ENCODE peak calls at places on chromosomes 5 and 9, in four cellular contexts. Y is suprapubic skin, B is transverse colon, J is prostate gland. E is an unnamed sample. For H3K4me1, the result is how much of the 10 kb centered on the place peaks cover.

GRCh38 chr5:115456056-115456455 is 88.5 kb downstream of the FEM1C start:
- DNase-seq in J (no peak), Y (no peak), B (no peak), E (no peak)

GRCh38 chr5:172796306-172796705 is 25.3 kb upstream of the DUSP1 start:
- DNase-seq in Y (no peak), B (no peak), J (no peak), E (no peak)

GRCh38 chr9:98318834-98319478 is 63.5 kb upstream of the TBC1D2 start:
- DNase-seq in J (no peak), Y (no peak), B (no peak), E (no peak)

GRCh38 chr5:172632346-172633092 is 8.5 kb upstream of the NEURL1B start:
- DNase-seq in B (no peak), J (no peak), Y (peak), E (no peak)

GRCh38 chr9:135887585-135888050 is 19.7 kb downstream of the CAMSAP1 start:
- DNase-seq in J (no peak), B (no peak), Y (no peak), E (no peak)

GRCh38 chr9:75108571-75108970 is 20.3 kb downstream of the OSTF1 start:
- DNase-seq in J (no peak), Y (no peak), B (peak), E (no peak)

GRCh38 chr5:127003798-127004495 is 26.4 kb downstream of the MARCHF3 start:
- DNase-seq in J (no peak), Y (no peak), B (peak), E (no peak)

GRCh38 chr5:143594913-143595818 is 191.7 kb upstream of the NR3C1 start:
- DNase-seq in B (no peak), Y (no peak), J (peak), E (no peak)

GRCh38 chr9:93599571-93600403 is 23.4 kb downstream of the PHF2 start:
- DNase-seq in B (no peak), Y (peak), J (no peak), E (peak)

GRCh38 chr5:1034986-1035385 is 26.4 kb downstream of the NKD2 start:
- DNase-seq in Y (no peak), B (no peak), J (no peak), E (no peak)

GRCh38 chr5:132375957-132376356 is 6.4 kb downstream of the SLC22A5 start:
- DNase-seq in B (no peak), Y (no peak), J (no peak), E (peak)

GRCh38 chr9:89295400-89295799 is 15.6 kb upstream of the CKS2 start:
- DNase-seq in Y (no peak), J (no peak), B (no peak), E (no peak)

GRCh38 chr9:72271617-72272478 is 93.2 kb downstream of the ZFAND5 start:
- DNase-seq in Y (no peak), J (peak), B (peak), E (no peak)

GRCh38 chr9:89523948-89524347 is 26.0 kb upstream of the SEMA4D start:
- DNase-seq in J (no peak), B (no peak), Y (no peak), E (no peak)

GRCh38 chr5:138354926-138355378 is 2.5 kb downstream of the KDM3B start:
- DNase-seq in Y (no peak), B (no peak), J (no peak), E (no peak)

GRCh38 chr5:23367863-23368262 is 139.5 kb upstream of the PRDM9 start:
- DNase-seq in B (no peak), J (no peak), Y (no peak), E (no peak)

GRCh38 chr9:37531699-37532098 is 44.5 kb downstream of the FBXO10 start:
- DNase-seq in Y (no peak), B (peak), J (no peak), E (no peak)

GRCh38 chr5:151222769-151223446 is 984 bp downstream of the CCDC69 start:
- DNase-seq in B (peak), J (peak), Y (peak), E (no peak)

GRCh38 chr5:173922527-173922926 is 34.4 kb downstream of the CPEB4 start:
- DNase-seq in Y (no peak), B (no peak), J (no peak), E (no peak)

GRCh38 chr9:69324549-69325401 is at the start of gene ENTREP1:
- DNase-seq in B (peak), J (peak), Y (peak), E (no peak)

GRCh38 chr5:1800470-1801060 is 642 bp upstream of the NDUFS6 start:
- DNase-seq in J (no peak), Y (peak), B (peak), E (no peak)

GRCh38 chr5:131747180-131748105 is 49.4 kb downstream of the FNIP1 start:
- DNase-seq in B (no peak), Y (no peak), J (no peak), E (no peak)

DNA sequence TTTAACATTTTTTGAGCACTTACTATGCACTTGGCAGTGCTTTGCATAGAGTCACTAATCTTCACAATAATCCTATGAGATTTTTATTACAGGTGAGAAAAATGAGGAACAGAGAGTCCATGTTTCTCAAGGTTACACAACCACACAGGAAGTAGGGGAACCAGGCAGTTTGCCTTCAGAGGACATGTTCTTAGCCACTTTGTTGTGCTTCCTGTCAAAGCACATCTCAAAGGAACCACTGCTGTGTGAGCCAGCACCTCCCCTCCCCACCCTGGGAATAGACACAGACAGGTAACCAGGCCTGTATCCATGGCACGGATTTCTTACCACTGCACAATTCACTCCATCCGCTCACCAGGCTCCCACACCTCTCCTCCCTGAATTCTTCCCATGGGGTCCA is 6.3 kb upstream of the DNAJB5 start:
- DNase-seq in J (no peak), B (no peak), Y (no peak), E (no peak)
- H3K4me3 ChIP-seq in J (no peak), B (no peak), Y (no peak), E (no peak)

DNA sequence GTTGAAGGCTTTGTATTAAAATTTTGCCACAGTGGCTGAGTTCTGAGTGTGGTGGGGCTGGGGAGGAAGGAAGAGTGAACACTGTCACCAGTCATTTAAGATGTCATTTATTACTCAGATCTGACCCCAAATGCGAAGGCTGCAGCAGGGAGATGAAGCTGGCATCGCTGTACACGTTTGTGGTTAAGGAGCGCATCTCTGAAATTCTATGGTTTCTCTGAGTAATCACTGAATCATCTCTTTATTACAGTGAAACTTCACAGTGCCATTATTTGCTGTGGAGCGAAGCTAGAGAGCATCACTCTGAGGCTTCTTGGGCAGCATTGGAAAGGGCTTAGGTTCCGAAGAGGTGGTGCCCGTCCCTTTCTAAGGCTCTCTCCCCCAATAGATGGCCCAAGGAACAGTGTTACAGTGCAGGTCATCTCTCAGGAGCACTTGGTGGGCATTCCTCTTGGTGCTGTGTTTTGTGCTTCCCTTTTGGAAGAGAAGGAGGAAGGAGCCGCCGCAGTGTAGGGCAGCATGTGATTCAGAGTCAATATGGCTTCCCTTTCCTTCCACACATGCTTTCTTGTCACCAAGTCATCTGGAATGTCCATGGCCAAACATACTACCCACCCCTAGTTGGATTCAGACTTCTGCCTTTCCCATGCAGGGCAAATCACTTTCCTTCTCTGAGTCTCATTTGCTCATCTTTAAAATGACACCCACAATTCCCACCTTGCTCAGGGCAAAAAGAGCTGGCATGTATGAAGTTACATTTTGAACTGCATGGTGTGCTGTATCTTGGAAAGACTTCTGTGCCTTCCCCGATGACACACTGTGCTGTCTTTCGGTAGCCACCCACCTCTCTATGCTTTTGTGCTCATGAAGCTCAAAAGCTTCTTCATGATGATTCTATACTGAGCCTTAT is 9.3 kb upstream of the TEX48 start:
- DNase-seq in B (no peak), Y (no peak), J (no peak), E (no peak)
- TF ChIP-seq POLR2AphosphoS5 in B (no peak), Y (no peak), J (no peak), E (no peak)

GRCh38 chr9:134135343-134136116 is at the start of gene WDR5:
- DNase-seq in J (peak), B (peak), Y (peak), E (no peak)
- H3K4me1 ChIP-seq in J (under half), B (under half), Y (half or more), E (half or more)

GRCh38 chr9:15513335-15513734 is 2.6 kb upstream of the PSIP1 start:
- DNase-seq in Y (no peak), J (no peak), B (no peak), E (no peak)

GRCh38 chr9:15509931-15510788 is 610 bp downstream of the PSIP1 start:
- DNase-seq in Y (no peak), J (peak), B (peak), E (no peak)

GRCh38 chr9:15510789-15511575 is at the start of gene PSIP1:
- DNase-seq in B (peak), J (peak), Y (peak), E (peak)

GRCh38 chr9:15512889-15513288 is 2.1 kb upstream of the PSIP1 start:
- DNase-seq in J (no peak), B (no peak), Y (no peak), E (no peak)

GRCh38 chr9:15512204-15512603 is 1.4 kb upstream of the PSIP1 start:
- DNase-seq in Y (no peak), J (no peak), B (no peak), E (no peak)
- H3K4me3 ChIP-seq in Y (no peak), J (no peak), B (no peak), E (no peak)

GRCh38 chr9:109012876-109013677 is at the start of gene CTNNAL1:
- DNase-seq in B (peak), J (peak), Y (peak), E (peak)
- TF ChIP-seq POLR2AphosphoS5 in B (peak), J (peak), Y (peak), E (no peak)

DNA sequence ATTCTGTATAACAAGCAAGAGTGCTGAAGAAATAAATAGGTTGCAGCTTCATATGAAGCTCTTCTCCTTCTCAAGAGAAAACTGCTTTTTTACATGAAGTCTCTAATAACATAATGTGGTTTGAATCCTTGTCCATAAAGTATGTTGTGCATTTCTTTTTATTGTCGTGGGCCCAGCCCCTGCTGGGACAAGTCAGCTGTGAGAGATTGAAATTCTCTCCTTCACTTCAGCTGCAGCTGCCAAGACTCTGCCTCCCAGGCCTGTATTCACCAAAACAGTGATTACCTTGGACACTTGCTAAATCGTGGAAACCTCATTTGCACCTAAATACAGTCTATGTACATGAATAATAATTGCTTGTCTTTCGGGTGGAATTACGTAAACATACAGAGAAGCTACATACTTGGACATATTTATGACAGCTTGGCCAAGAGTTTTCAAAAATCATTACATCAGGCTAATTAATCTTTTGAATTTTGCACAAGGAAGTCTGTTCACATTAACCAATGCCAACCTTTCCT is 898.5 kb upstream of the SEMA6A start:
- DNase-seq in Y (no peak), J (no peak), B (no peak), E (no peak)
- H3K4me1 ChIP-seq in Y (under half), J (under half), B (under half), E (under half)

GRCh38 chr5:74552101-74552500 is 88.4 kb downstream of the ENC1 start:
- DNase-seq in B (no peak), J (no peak), Y (no peak), E (no peak)
- H3K4me3 ChIP-seq in B (no peak), J (no peak), Y (no peak), E (no peak)

E was measured in vagina.